ENCODE peak calls at places on chromosomes 5 and 9, in seven cellular contexts. One of them, this sample, is unnamed.

GRCh38 chr5:154523704-154524103 is 45.7 kb upstream of the HAND1 start:
- DNase-seq in kidney tubule cell: no peak
- DNase-seq in SK-N-SH: peak
- DNase-seq in adrenal gland: no peak
- DNase-seq in head of caudate nucleus: no peak
- DNase-seq in Kasumi-1: no peak
- DNase-seq in fibroblast of mammary gland: no peak
- DNase-seq in this sample: peak

GRCh38 chr5:130386155-130386554 is 481.9 kb downstream of the CHSY3 start:
- DNase-seq in Kasumi-1: no peak
- DNase-seq in kidney tubule cell: no peak
- DNase-seq in adrenal gland: no peak
- DNase-seq in SK-N-SH: no peak
- DNase-seq in fibroblast of mammary gland: no peak
- DNase-seq in head of caudate nucleus: no peak
- DNase-seq in this sample: no peak

GRCh38 chr5:435961-436640 is 6.9 kb upstream of the EXOC3 start:
- DNase-seq in SK-N-SH: peak
- DNase-seq in Kasumi-1: peak
- DNase-seq in fibroblast of mammary gland: peak
- DNase-seq in kidney tubule cell: peak
- DNase-seq in adrenal gland: peak
- DNase-seq in head of caudate nucleus: peak
- DNase-seq in this sample: peak

GRCh38 chr9:21919377-21920362 is 74.5 kb downstream of the CDKN2A start:
- DNase-seq in kidney tubule cell: peak
- DNase-seq in SK-N-SH: peak
- DNase-seq in head of caudate nucleus: no peak
- DNase-seq in fibroblast of mammary gland: peak
- DNase-seq in Kasumi-1: no peak
- DNase-seq in adrenal gland: peak
- DNase-seq in this sample: peak

GRCh38 chr5:83035373-83036170 is 41.6 kb downstream of the TMEM167A start:
- DNase-seq in adrenal gland: peak
- DNase-seq in fibroblast of mammary gland: no peak
- DNase-seq in SK-N-SH: peak
- DNase-seq in head of caudate nucleus: peak
- DNase-seq in Kasumi-1: no peak
- DNase-seq in kidney tubule cell: no peak
- DNase-seq in this sample: no peak

GRCh38 chr9:127808347-127809001 is 5.8 kb downstream of the FPGS start:
- DNase-seq in SK-N-SH: peak
- DNase-seq in adrenal gland: no peak
- DNase-seq in head of caudate nucleus: no peak
- DNase-seq in kidney tubule cell: no peak
- DNase-seq in fibroblast of mammary gland: no peak
- DNase-seq in Kasumi-1: no peak
- DNase-seq in this sample: no peak

GRCh38 chr9:135341612-135342169 is 137.9 kb upstream of the PPP1R26 start:
- DNase-seq in Kasumi-1: no peak
- DNase-seq in SK-N-SH: no peak
- DNase-seq in adrenal gland: no peak
- DNase-seq in fibroblast of mammary gland: no peak
- DNase-seq in kidney tubule cell: no peak
- DNase-seq in head of caudate nucleus: peak
- DNase-seq in this sample: no peak

GRCh38 chr5:112121268-112121667 is 297.8 kb downstream of the EPB41L4A start:
- DNase-seq in fibroblast of mammary gland: peak
- DNase-seq in SK-N-SH: no peak
- DNase-seq in adrenal gland: no peak
- DNase-seq in head of caudate nucleus: no peak
- DNase-seq in Kasumi-1: no peak
- DNase-seq in kidney tubule cell: no peak
- DNase-seq in this sample: no peak

GRCh38 chr5:173917788-173918786 is 29.9 kb downstream of the CPEB4 start:
- DNase-seq in head of caudate nucleus: peak
- DNase-seq in fibroblast of mammary gland: peak
- DNase-seq in Kasumi-1: peak
- DNase-seq in SK-N-SH: peak
- DNase-seq in adrenal gland: no peak
- DNase-seq in kidney tubule cell: peak
- DNase-seq in this sample: peak

GRCh38 chr9:22147818-22148573 is 138.9 kb upstream of the CDKN2B start:
- DNase-seq in head of caudate nucleus: no peak
- DNase-seq in Kasumi-1: no peak
- DNase-seq in SK-N-SH: no peak
- DNase-seq in kidney tubule cell: peak
- DNase-seq in fibroblast of mammary gland: peak
- DNase-seq in adrenal gland: no peak
- DNase-seq in this sample: no peak

GRCh38 chr9:137178201-137178938 is 6.5 kb upstream of the TMEM210 start:
- DNase-seq in SK-N-SH: no peak
- DNase-seq in head of caudate nucleus: no peak
- DNase-seq in Kasumi-1: no peak
- DNase-seq in kidney tubule cell: peak
- DNase-seq in fibroblast of mammary gland: no peak
- DNase-seq in adrenal gland: peak
- DNase-seq in this sample: no peak

GRCh38 chr5:179585903-179586511 is 35.7 kb downstream of the RUFY1 start:
- DNase-seq in Kasumi-1: peak
- DNase-seq in head of caudate nucleus: no peak
- DNase-seq in fibroblast of mammary gland: no peak
- DNase-seq in SK-N-SH: no peak
- DNase-seq in kidney tubule cell: no peak
- DNase-seq in adrenal gland: no peak
- DNase-seq in this sample: peak

GRCh38 chr5:119179857-119180641 is 109.2 kb downstream of the DMXL1 start:
- DNase-seq in SK-N-SH: no peak
- DNase-seq in fibroblast of mammary gland: peak
- DNase-seq in kidney tubule cell: no peak
- DNase-seq in head of caudate nucleus: no peak
- DNase-seq in adrenal gland: no peak
- DNase-seq in Kasumi-1: peak
- DNase-seq in this sample: peak

GRCh38 chr9:34139477-34140146 is 13.1 kb upstream of the DCAF12 start:
- DNase-seq in kidney tubule cell: peak
- DNase-seq in head of caudate nucleus: no peak
- DNase-seq in SK-N-SH: peak
- DNase-seq in fibroblast of mammary gland: peak
- DNase-seq in Kasumi-1: peak
- DNase-seq in adrenal gland: peak
- DNase-seq in this sample: peak

GRCh38 chr9:97487880-97488279 is 13.6 kb upstream of the TMOD1 start:
- DNase-seq in adrenal gland: no peak
- DNase-seq in head of caudate nucleus: no peak
- DNase-seq in kidney tubule cell: no peak
- DNase-seq in fibroblast of mammary gland: no peak
- DNase-seq in Kasumi-1: peak
- DNase-seq in SK-N-SH: no peak
- DNase-seq in this sample: no peak

GRCh38 chr5:113119271-113119924 is 142.8 kb downstream of the DCP2 start:
- DNase-seq in Kasumi-1: no peak
- DNase-seq in kidney tubule cell: no peak
- DNase-seq in SK-N-SH: peak
- DNase-seq in adrenal gland: no peak
- DNase-seq in head of caudate nucleus: no peak
- DNase-seq in fibroblast of mammary gland: peak
- DNase-seq in this sample: no peak

GRCh38 chr5:1570975-1571374 is 47.2 kb upstream of the LPCAT1 start:
- DNase-seq in kidney tubule cell: no peak
- DNase-seq in fibroblast of mammary gland: no peak
- DNase-seq in head of caudate nucleus: no peak
- DNase-seq in Kasumi-1: no peak
- DNase-seq in adrenal gland: no peak
- DNase-seq in SK-N-SH: no peak
- DNase-seq in this sample: no peak

GRCh38 chr5:112270299-112271293 is 148.5 kb downstream of the EPB41L4A start:
- DNase-seq in SK-N-SH: no peak
- DNase-seq in adrenal gland: no peak
- DNase-seq in head of caudate nucleus: no peak
- DNase-seq in kidney tubule cell: peak
- DNase-seq in fibroblast of mammary gland: peak
- DNase-seq in Kasumi-1: no peak
- DNase-seq in this sample: no peak

GRCh38 chr5:175460126-175460525 is 16.1 kb upstream of the DRD1 start:
- DNase-seq in kidney tubule cell: peak
- DNase-seq in SK-N-SH: no peak
- DNase-seq in adrenal gland: no peak
- DNase-seq in fibroblast of mammary gland: no peak
- DNase-seq in Kasumi-1: peak
- DNase-seq in head of caudate nucleus: no peak
- DNase-seq in this sample: peak

This sample was measured in OCI-M1.